ENCODE peak calls at places on chromosomes 12 and 14, in nine cellular contexts. One of them, this sample, is unnamed.

GRCh38 chr14:37595809-37596595 is 573 bp downstream of the TTC6 start:
- DNase-seq in cardiac muscle cell: no peak
- DNase-seq in neural crest cell: no peak
- DNase-seq in lower lobe of right lung: peak; percentile 86
- DNase-seq in stimulated activated CD8-positive, alpha-beta memory T cell treated with anti-CD3 and anti-CD28 coated beads, Interleukin-15, amount 100 ng/mL, for 24 hours: peak; percentile 23
- DNase-seq in iris pigment epithelial cell: no peak
- DNase-seq in IMR-90: peak; percentile 34
- DNase-seq in body of pancreas: peak; percentile 50
- DNase-seq in HCEC 1CT: no peak
- DNase-seq in this sample: no peak

GRCh38 chr14:75648066-75648838 is 12.4 kb downstream of the ERG28 start:
- DNase-seq in iris pigment epithelial cell: peak; percentile 98
- DNase-seq in HCEC 1CT: peak; percentile 98
- DNase-seq in cardiac muscle cell: peak; percentile 92
- DNase-seq in stimulated activated CD8-positive, alpha-beta memory T cell treated with anti-CD3 and anti-CD28 coated beads, Interleukin-15, amount 100 ng/mL, for 24 hours: no peak
- DNase-seq in lower lobe of right lung: peak; percentile 70
- DNase-seq in IMR-90: peak; percentile 99
- DNase-seq in neural crest cell: no peak
- DNase-seq in body of pancreas: peak; percentile 73
- DNase-seq in this sample: peak; percentile 50

GRCh38 chr14:89007906-89008305 is 183.5 kb downstream of the TTC8 start:
- DNase-seq in HCEC 1CT: no peak
- DNase-seq in cardiac muscle cell: no peak
- DNase-seq in IMR-90: no peak
- DNase-seq in stimulated activated CD8-positive, alpha-beta memory T cell treated with anti-CD3 and anti-CD28 coated beads, Interleukin-15, amount 100 ng/mL, for 24 hours: no peak
- DNase-seq in iris pigment epithelial cell: no peak
- DNase-seq in neural crest cell: no peak
- DNase-seq in lower lobe of right lung: no peak
- DNase-seq in body of pancreas: no peak
- DNase-seq in this sample: no peak

GRCh38 chr14:105193916-105194782 is 13.0 kb upstream of the NUDT14 start:
- DNase-seq in stimulated activated CD8-positive, alpha-beta memory T cell treated with anti-CD3 and anti-CD28 coated beads, Interleukin-15, amount 100 ng/mL, for 24 hours: no peak
- DNase-seq in lower lobe of right lung: no peak
- DNase-seq in body of pancreas: no peak
- DNase-seq in neural crest cell: no peak
- DNase-seq in HCEC 1CT: no peak
- DNase-seq in cardiac muscle cell: peak; percentile 22
- DNase-seq in IMR-90: peak; percentile 11
- DNase-seq in iris pigment epithelial cell: no peak
- DNase-seq in this sample: no peak

GRCh38 chr14:74947353-74948227 is 7.8 kb downstream of the PGF start:
- DNase-seq in lower lobe of right lung: no peak
- DNase-seq in stimulated activated CD8-positive, alpha-beta memory T cell treated with anti-CD3 and anti-CD28 coated beads, Interleukin-15, amount 100 ng/mL, for 24 hours: no peak
- DNase-seq in IMR-90: no peak
- DNase-seq in iris pigment epithelial cell: no peak
- DNase-seq in neural crest cell: no peak
- DNase-seq in body of pancreas: no peak
- DNase-seq in cardiac muscle cell: no peak
- DNase-seq in HCEC 1CT: no peak
- DNase-seq in this sample: no peak

GRCh38 chr14:70809238-70810214 is at the start of gene MAP3K9:
- DNase-seq in HCEC 1CT: no peak
- DNase-seq in neural crest cell: peak; percentile 85
- DNase-seq in IMR-90: peak; percentile 26
- DNase-seq in lower lobe of right lung: peak; percentile 96
- DNase-seq in cardiac muscle cell: peak; percentile 81
- DNase-seq in body of pancreas: peak; percentile 98
- DNase-seq in iris pigment epithelial cell: peak; percentile 96
- DNase-seq in stimulated activated CD8-positive, alpha-beta memory T cell treated with anti-CD3 and anti-CD28 coated beads, Interleukin-15, amount 100 ng/mL, for 24 hours: peak; percentile 81
- DNase-seq in this sample: peak; percentile 84

GRCh38 chr14:99720941-99721791 is 37.1 kb downstream of the CYP46A1 start:
- DNase-seq in stimulated activated CD8-positive, alpha-beta memory T cell treated with anti-CD3 and anti-CD28 coated beads, Interleukin-15, amount 100 ng/mL, for 24 hours: no peak
- DNase-seq in iris pigment epithelial cell: no peak
- DNase-seq in body of pancreas: no peak
- DNase-seq in neural crest cell: no peak
- DNase-seq in HCEC 1CT: no peak
- DNase-seq in cardiac muscle cell: no peak
- DNase-seq in IMR-90: no peak
- DNase-seq in lower lobe of right lung: peak; percentile 14
- DNase-seq in this sample: no peak

GRCh38 chr14:64117671-64118402 is 176.3 kb downstream of the ESR2 start:
- DNase-seq in neural crest cell: no peak
- DNase-seq in lower lobe of right lung: no peak
- DNase-seq in stimulated activated CD8-positive, alpha-beta memory T cell treated with anti-CD3 and anti-CD28 coated beads, Interleukin-15, amount 100 ng/mL, for 24 hours: no peak
- DNase-seq in IMR-90: peak; percentile 28
- DNase-seq in HCEC 1CT: no peak
- DNase-seq in body of pancreas: peak; percentile 74
- DNase-seq in iris pigment epithelial cell: peak; percentile 52
- DNase-seq in cardiac muscle cell: peak; percentile 29
- DNase-seq in this sample: peak; percentile 74

GRCh38 chr14:64081174-64081746 is 212.9 kb downstream of the ESR2 start:
- DNase-seq in neural crest cell: no peak
- DNase-seq in HCEC 1CT: peak; percentile 34
- DNase-seq in iris pigment epithelial cell: no peak
- DNase-seq in stimulated activated CD8-positive, alpha-beta memory T cell treated with anti-CD3 and anti-CD28 coated beads, Interleukin-15, amount 100 ng/mL, for 24 hours: no peak
- DNase-seq in cardiac muscle cell: no peak
- DNase-seq in body of pancreas: no peak
- DNase-seq in lower lobe of right lung: no peak
- DNase-seq in IMR-90: no peak
- DNase-seq in this sample: no peak

GRCh38 chr12:109943811-109944210 is 43.7 kb downstream of the TCHP start:
- DNase-seq in HCEC 1CT: no peak
- DNase-seq in iris pigment epithelial cell: peak; percentile 57
- DNase-seq in lower lobe of right lung: no peak
- DNase-seq in neural crest cell: no peak
- DNase-seq in body of pancreas: no peak
- DNase-seq in cardiac muscle cell: no peak
- DNase-seq in IMR-90: peak; percentile 33
- DNase-seq in stimulated activated CD8-positive, alpha-beta memory T cell treated with anti-CD3 and anti-CD28 coated beads, Interleukin-15, amount 100 ng/mL, for 24 hours: no peak
- DNase-seq in this sample: no peak

GRCh38 chr12:92581579-92581978 is 121.2 kb upstream of the PLEKHG7 start:
- DNase-seq in lower lobe of right lung: no peak
- DNase-seq in HCEC 1CT: no peak
- DNase-seq in iris pigment epithelial cell: no peak
- DNase-seq in IMR-90: no peak
- DNase-seq in neural crest cell: no peak
- DNase-seq in body of pancreas: no peak
- DNase-seq in stimulated activated CD8-positive, alpha-beta memory T cell treated with anti-CD3 and anti-CD28 coated beads, Interleukin-15, amount 100 ng/mL, for 24 hours: no peak
- DNase-seq in cardiac muscle cell: no peak
- DNase-seq in this sample: no peak

GRCh38 chr12:76176935-76177334 is 92.5 kb upstream of the NAP1L1 start:
- DNase-seq in body of pancreas: no peak
- DNase-seq in stimulated activated CD8-positive, alpha-beta memory T cell treated with anti-CD3 and anti-CD28 coated beads, Interleukin-15, amount 100 ng/mL, for 24 hours: no peak
- DNase-seq in neural crest cell: no peak
- DNase-seq in lower lobe of right lung: no peak
- DNase-seq in HCEC 1CT: peak; percentile 51
- DNase-seq in IMR-90: peak; percentile 52
- DNase-seq in cardiac muscle cell: no peak
- DNase-seq in iris pigment epithelial cell: no peak
- DNase-seq in this sample: no peak

GRCh38 chr12:5003025-5003666 is 40.5 kb upstream of the KCNA5 start:
- DNase-seq in HCEC 1CT: peak; percentile 13
- DNase-seq in stimulated activated CD8-positive, alpha-beta memory T cell treated with anti-CD3 and anti-CD28 coated beads, Interleukin-15, amount 100 ng/mL, for 24 hours: peak; percentile 4
- DNase-seq in cardiac muscle cell: peak; percentile 70
- DNase-seq in neural crest cell: peak; percentile 68
- DNase-seq in body of pancreas: peak; percentile 69
- DNase-seq in lower lobe of right lung: peak; percentile 61
- DNase-seq in IMR-90: peak; percentile 50
- DNase-seq in iris pigment epithelial cell: peak; percentile 50
- DNase-seq in this sample: peak; percentile 60

GRCh38 chr12:71161575-71161974 is 3.8 kb upstream of the TSPAN8 start:
- DNase-seq in stimulated activated CD8-positive, alpha-beta memory T cell treated with anti-CD3 and anti-CD28 coated beads, Interleukin-15, amount 100 ng/mL, for 24 hours: no peak
- DNase-seq in lower lobe of right lung: no peak
- DNase-seq in HCEC 1CT: no peak
- DNase-seq in iris pigment epithelial cell: no peak
- DNase-seq in cardiac muscle cell: no peak
- DNase-seq in IMR-90: no peak
- DNase-seq in neural crest cell: no peak
- DNase-seq in body of pancreas: no peak
- DNase-seq in this sample: no peak

GRCh38 chr12:110960795-110961194 is 40.4 kb upstream of the MYL2 start:
- DNase-seq in stimulated activated CD8-positive, alpha-beta memory T cell treated with anti-CD3 and anti-CD28 coated beads, Interleukin-15, amount 100 ng/mL, for 24 hours: no peak
- DNase-seq in body of pancreas: no peak
- DNase-seq in HCEC 1CT: no peak
- DNase-seq in IMR-90: no peak
- DNase-seq in neural crest cell: no peak
- DNase-seq in iris pigment epithelial cell: no peak
- DNase-seq in cardiac muscle cell: no peak
- DNase-seq in lower lobe of right lung: no peak
- DNase-seq in this sample: no peak

GRCh38 chr12:6742833-6743232 is 10.1 kb downstream of the MLF2 start:
- DNase-seq in body of pancreas: no peak
- DNase-seq in stimulated activated CD8-positive, alpha-beta memory T cell treated with anti-CD3 and anti-CD28 coated beads, Interleukin-15, amount 100 ng/mL, for 24 hours: no peak
- DNase-seq in neural crest cell: no peak
- DNase-seq in lower lobe of right lung: no peak
- DNase-seq in iris pigment epithelial cell: no peak
- DNase-seq in IMR-90: no peak
- DNase-seq in cardiac muscle cell: no peak
- DNase-seq in HCEC 1CT: no peak
- DNase-seq in this sample: no peak

GRCh38 chr12:97075583-97076268 is 168.7 kb downstream of the NEDD1 start:
- DNase-seq in neural crest cell: no peak
- DNase-seq in iris pigment epithelial cell: peak; percentile 9
- DNase-seq in cardiac muscle cell: peak; percentile 2
- DNase-seq in stimulated activated CD8-positive, alpha-beta memory T cell treated with anti-CD3 and anti-CD28 coated beads, Interleukin-15, amount 100 ng/mL, for 24 hours: no peak
- DNase-seq in body of pancreas: no peak
- DNase-seq in IMR-90: no peak
- DNase-seq in lower lobe of right lung: no peak
- DNase-seq in HCEC 1CT: no peak
- DNase-seq in this sample: no peak

GRCh38 chr12:88579941-88580871 is at the start of gene KITLG:
- DNase-seq in neural crest cell: peak; percentile 80
- DNase-seq in lower lobe of right lung: peak; percentile 87
- DNase-seq in IMR-90: peak; percentile 87
- DNase-seq in iris pigment epithelial cell: peak; percentile 91
- DNase-seq in cardiac muscle cell: peak; percentile 93
- DNase-seq in HCEC 1CT: peak; percentile 92
- DNase-seq in stimulated activated CD8-positive, alpha-beta memory T cell treated with anti-CD3 and anti-CD28 coated beads, Interleukin-15, amount 100 ng/mL, for 24 hours: peak; percentile 1
- DNase-seq in body of pancreas: peak; percentile 87
- DNase-seq in this sample: peak; percentile 86

GRCh38 chr14:21320913-21321312 is 41.0 kb downstream of the RPGRIP1 start:
- DNase-seq in IMR-90: no peak
- DNase-seq in cardiac muscle cell: no peak
- DNase-seq in HCEC 1CT: no peak
- DNase-seq in neural crest cell: no peak
- DNase-seq in lower lobe of right lung: no peak
- DNase-seq in body of pancreas: no peak
- DNase-seq in stimulated activated CD8-positive, alpha-beta memory T cell treated with anti-CD3 and anti-CD28 coated beads, Interleukin-15, amount 100 ng/mL, for 24 hours: no peak
- DNase-seq in iris pigment epithelial cell: no peak
- DNase-seq in this sample: no peak

GRCh38 chr12:126569706-126570105 is 1504.5 kb downstream of the AACS start:
- DNase-seq in HCEC 1CT: no peak
- DNase-seq in body of pancreas: no peak
- DNase-seq in stimulated activated CD8-positive, alpha-beta memory T cell treated with anti-CD3 and anti-CD28 coated beads, Interleukin-15, amount 100 ng/mL, for 24 hours: no peak
- DNase-seq in lower lobe of right lung: no peak
- DNase-seq in iris pigment epithelial cell: no peak
- DNase-seq in neural crest cell: no peak
- DNase-seq in IMR-90: no peak
- DNase-seq in cardiac muscle cell: no peak
- DNase-seq in this sample: no peak

GRCh38 chr12:92444763-92445162 is 258.0 kb upstream of the PLEKHG7 start:
- DNase-seq in iris pigment epithelial cell: no peak
- DNase-seq in cardiac muscle cell: no peak
- DNase-seq in neural crest cell: no peak
- DNase-seq in stimulated activated CD8-positive, alpha-beta memory T cell treated with anti-CD3 and anti-CD28 coated beads, Interleukin-15, amount 100 ng/mL, for 24 hours: no peak
- DNase-seq in lower lobe of right lung: no peak
- DNase-seq in HCEC 1CT: no peak
- DNase-seq in body of pancreas: no peak
- DNase-seq in IMR-90: no peak
- DNase-seq in this sample: no peak

GRCh38 chr12:52818376-52818775 is 4.5 kb upstream of the KRT4 start:
- DNase-seq in cardiac muscle cell: no peak
- DNase-seq in IMR-90: no peak
- DNase-seq in neural crest cell: no peak
- DNase-seq in HCEC 1CT: no peak
- DNase-seq in lower lobe of right lung: no peak
- DNase-seq in iris pigment epithelial cell: no peak
- DNase-seq in stimulated activated CD8-positive, alpha-beta memory T cell treated with anti-CD3 and anti-CD28 coated beads, Interleukin-15, amount 100 ng/mL, for 24 hours: no peak
- DNase-seq in body of pancreas: no peak
- DNase-seq in this sample: no peak

GRCh38 chr14:75229923-75230792 is 48.5 kb upstream of the FOS start:
- DNase-seq in stimulated activated CD8-positive, alpha-beta memory T cell treated with anti-CD3 and anti-CD28 coated beads, Interleukin-15, amount 100 ng/mL, for 24 hours: no peak
- DNase-seq in cardiac muscle cell: peak; percentile 81
- DNase-seq in body of pancreas: peak; percentile 80
- DNase-seq in iris pigment epithelial cell: peak; percentile 79
- DNase-seq in neural crest cell: no peak
- DNase-seq in HCEC 1CT: peak; percentile 22
- DNase-seq in lower lobe of right lung: peak; percentile 71
- DNase-seq in IMR-90: peak; percentile 34
- DNase-seq in this sample: no peak

GRCh38 chr14:71324767-71325272 is 417.6 kb downstream of the PCNX1 start:
- DNase-seq in neural crest cell: no peak
- DNase-seq in HCEC 1CT: no peak
- DNase-seq in iris pigment epithelial cell: peak; percentile 86
- DNase-seq in stimulated activated CD8-positive, alpha-beta memory T cell treated with anti-CD3 and anti-CD28 coated beads, Interleukin-15, amount 100 ng/mL, for 24 hours: no peak
- DNase-seq in IMR-90: peak; percentile 38
- DNase-seq in body of pancreas: no peak
- DNase-seq in lower lobe of right lung: no peak
- DNase-seq in cardiac muscle cell: peak; percentile 75
- DNase-seq in this sample: no peak